ENCODE peak calls at places on chromosomes 12 and 14, in four cellular contexts. A, G, H and R are unnamed samples.

GRCh38 chr12:80188566-80188965 is 89.2 kb downstream of the OTOGL start:
- DNase-seq in H (no peak), A (no peak), G (no peak), R (no peak)

GRCh38 chr12:14369322-14369721 is 3.8 kb downstream of the ATF7IP start:
- DNase-seq in G (no peak), H (no peak), A (no peak), R (no peak)

GRCh38 chr12:127162902-127163301 is 1104.1 kb upstream of the TMEM132C start:
- DNase-seq in A (peak), G (no peak), H (peak), R (no peak)

GRCh38 chr12:5437122-5437521 is 5.2 kb downstream of the NTF3 start:
- DNase-seq in A (no peak), G (no peak), H (no peak), R (no peak)

GRCh38 chr14:77478796-77479195 is 19.8 kb downstream of the ISM2 start:
- DNase-seq in G (no peak), A (no peak), H (peak), R (no peak)

GRCh38 chr12:84874125-84874824 is 38.3 kb downstream of the SLC6A15 start:
- DNase-seq in H (no peak), A (peak), G (peak), R (no peak)

GRCh38 chr14:89454971-89455370 is 37.9 kb upstream of the FOXN3 start:
- DNase-seq in G (no peak), H (no peak), A (no peak), R (no peak)

GRCh38 chr12:50765325-50765911 is 1.5 kb downstream of the ATF1 start:
- DNase-seq in H (no peak), A (peak), G (peak), R (peak)

GRCh38 chr12:2244013-2244861 is 191.4 kb downstream of the CACNA1C start:
- DNase-seq in G (peak), H (no peak), A (no peak), R (peak)

GRCh38 chr14:88995437-88996198 is 171.2 kb downstream of the TTC8 start:
- DNase-seq in H (no peak), A (no peak), G (no peak), R (no peak)

GRCh38 chr14:89268514-89268913 is 148.5 kb downstream of the FOXN3 start:
- DNase-seq in H (no peak), G (no peak), A (no peak), R (no peak)

GRCh38 chr12:100141998-100142850 is 450 bp downstream of the BLTP3B start:
- DNase-seq in G (peak), H (no peak), A (peak), R (peak)

GRCh38 chr12:96198970-96199369 is 4.8 kb downstream of the ELK3 start:
- DNase-seq in G (no peak), H (no peak), A (no peak), R (no peak)

GRCh38 chr12:6724409-6724797 is 557 bp downstream of the COPS7A start:
- DNase-seq in G (peak), H (no peak), A (no peak), R (peak)

GRCh38 chr12:96091833-96092232 is 56.4 kb upstream of the LTA4H start:
- DNase-seq in A (no peak), H (no peak), G (peak), R (peak)

GRCh38 chr14:55430024-55430690 is 10.3 kb downstream of the TBPL2 start:
- DNase-seq in H (no peak), G (peak), A (peak), R (no peak)

GRCh38 chr14:32397871-32398640 is 69.0 kb downstream of the AKAP6 start:
- DNase-seq in H (no peak), G (no peak), A (no peak), R (no peak)

GRCh38 chr14:58455593-58456265 is 28.2 kb downstream of the KIAA0586 start:
- DNase-seq in H (no peak), G (no peak), A (no peak), R (no peak)

GRCh38 chr14:29558516-29558915 is 369.1 kb downstream of the PRKD1 start:
- DNase-seq in H (no peak), G (no peak), A (no peak), R (no peak)

GRCh38 chr12:59708059-59708458 is 112.2 kb downstream of the SLC16A7 start:
- DNase-seq in G (no peak), A (no peak), H (no peak), R (no peak)

GRCh38 chr12:79151956-79152355 is 287.4 kb downstream of the SYT1 start:
- DNase-seq in H (no peak), A (no peak), G (no peak), R (no peak)
- TF ChIP-seq TCF7 in H (no peak), A (no peak), G (no peak), R (no peak)

GRCh38 chr12:116502141-116502725 is 56.9 kb upstream of the MAP1LC3B2 start:
- DNase-seq in G (no peak), A (no peak), H (no peak), R (no peak)
- TF ChIP-seq CBFB in G (no peak), A (no peak), H (no peak), R (no peak)

GRCh38 chr14:103522028-103522581 is 525 bp downstream of the CKB start:
- DNase-seq in H (no peak), A (peak), G (no peak), R (peak)

GRCh38 chr14:103524002-103524785 is 1.6 kb upstream of the CKB start:
- DNase-seq in G (no peak), A (no peak), H (no peak), R (no peak)

GRCh38 chr14:103521438-103521961 is 1.1 kb downstream of the CKB start:
- DNase-seq in A (peak), G (no peak), H (no peak), R (peak)

GRCh38 chr14:103523583-103523969 is 946 bp upstream of the CKB start:
- DNase-seq in G (no peak), H (no peak), A (no peak), R (peak)

GRCh38 chr14:103522649-103523582 is at the start of gene CKB:
- DNase-seq in A (peak), G (no peak), H (no peak), R (peak)
- TF ChIP-seq TCF7 in A (no peak), G (no peak), H (no peak), R (no peak)

DNA sequence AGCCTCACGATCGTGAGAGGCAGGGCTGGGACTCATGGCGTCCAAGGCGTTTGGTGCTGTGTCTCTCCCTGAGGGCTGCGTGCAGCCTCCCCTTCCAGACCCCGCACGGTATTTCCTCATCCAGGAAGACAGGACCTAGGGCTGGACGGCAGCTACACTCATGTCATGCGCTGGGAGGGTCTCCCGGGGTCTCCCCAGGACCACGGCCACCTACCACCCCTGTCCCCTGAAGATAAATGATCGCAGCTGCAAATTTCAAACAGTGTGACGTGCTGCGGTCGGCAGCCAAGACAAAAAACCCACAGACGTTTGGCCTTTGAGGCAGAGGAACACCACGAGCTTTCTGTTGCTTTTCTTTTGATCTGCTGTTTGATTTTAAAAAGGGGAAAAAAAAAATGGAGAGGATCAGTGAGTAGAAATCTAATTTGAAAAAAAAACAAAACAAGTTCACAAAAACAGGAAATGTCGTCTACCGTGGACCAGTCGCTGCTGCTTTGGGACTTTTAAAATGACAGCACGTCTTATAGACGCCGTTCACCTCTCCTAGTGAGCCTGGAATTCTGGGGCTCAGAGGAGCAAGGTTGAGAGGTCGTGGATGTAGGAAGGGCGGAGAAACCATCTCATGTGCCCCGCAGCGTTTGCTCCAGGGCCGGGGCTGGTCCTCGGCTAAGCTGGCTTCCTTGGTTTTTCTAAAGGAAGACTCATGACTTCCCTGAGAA is 237.6 kb downstream of the SLC41A2 start:
- DNase-seq in H (no peak), A (no peak), G (no peak), R (no peak)
- TF ChIP-seq CBFB in H (peak), A (no peak), G (no peak), R (no peak)

DNA sequence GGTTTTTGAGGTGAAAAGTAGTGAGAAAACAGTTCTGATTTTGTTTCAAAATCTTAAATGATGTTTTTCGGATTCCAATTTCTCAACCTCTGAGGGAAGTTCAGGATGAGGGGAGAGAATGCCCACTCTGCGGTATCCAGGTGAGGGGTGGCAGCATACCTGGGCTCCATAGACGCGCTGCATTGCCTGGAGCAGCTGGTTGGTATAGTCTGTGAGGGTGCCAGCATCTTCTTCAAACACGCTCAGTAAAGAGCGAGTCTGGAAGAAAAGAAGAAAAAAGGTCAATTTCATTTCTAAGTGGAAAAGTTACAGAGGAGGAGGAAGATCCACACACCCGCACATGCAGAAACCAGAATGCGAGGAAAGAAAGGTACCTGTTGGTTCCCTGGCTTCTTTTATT is 7.0 kb downstream of the APPL2 start:
- DNase-seq in H (no peak), G (no peak), A (no peak), R (no peak)
- TF ChIP-seq TCF7 in H (no peak), G (no peak), A (no peak), R (no peak)